ENCODE peak calls at places on chromosomes 13 and 19, in six cellular contexts. Z is GM23248, J is mesenchymal stem cell, U is IMR-90, G is H9, I is neuronal stem cell. W is an unnamed sample. For H3K4me1, the result is how much of the 10 kb centered on the place peaks cover.

GRCh38 chr19:2171349-2172145 is 7.8 kb downstream of the DOT1L start:
- DNase-seq in I (no peak), Z (no peak), U (peak), J (peak), G (peak), W (peak)

GRCh38 chr19:44255705-44256411 is 3.8 kb upstream of the ZNF233 start:
- DNase-seq in Z (no peak), I (no peak), U (no peak), J (no peak), G (no peak), W (no peak)

GRCh38 chr13:80040219-80040976 is 300.5 kb downstream of the SPRY2 start:
- DNase-seq in Z (peak), G (no peak), I (no peak), J (peak), U (peak), W (no peak)

GRCh38 chr13:98824376-98825160 is 72.1 kb upstream of the SLC15A1 start:
- DNase-seq in J (no peak), I (no peak), G (no peak), Z (peak), U (peak), W (no peak)

GRCh38 chr13:51614350-51614786 is 30.1 kb downstream of the WDFY2 start:
- DNase-seq in Z (peak), I (no peak), G (no peak), J (no peak), U (no peak), W (no peak)

GRCh38 chr13:107209811-107210210 is 641.9 kb upstream of the ARGLU1 start:
- DNase-seq in J (peak), U (peak), Z (peak), G (no peak), I (no peak), W (no peak)

GRCh38 chr19:55287361-55288079 is 3.7 kb downstream of the BRSK1 start:
- DNase-seq in U (no peak), J (no peak), I (no peak), Z (no peak), G (no peak), W (no peak)

GRCh38 chr13:75825161-75825560 is 189.0 kb downstream of the LMO7 start:
- DNase-seq in J (no peak), I (no peak), Z (no peak), U (no peak), G (peak), W (no peak)

GRCh38 chr13:107043016-107043957 is 475.4 kb upstream of the ARGLU1 start:
- DNase-seq in U (peak), G (no peak), I (no peak), Z (no peak), J (no peak), W (no peak)

GRCh38 chr19:52191374-52191773 is 1.5 kb downstream of the PPP2R1A start:
- DNase-seq in U (no peak), Z (no peak), I (no peak), G (no peak), J (no peak), W (no peak)

GRCh38 chr19:13953021-13953531 is 767 bp downstream of the DCAF15 start:
- DNase-seq in Z (peak), I (no peak), G (peak), U (peak), J (peak), W (peak)

GRCh38 chr13:112846411-112847115 is 122.5 kb upstream of the MCF2L start:
- DNase-seq in Z (no peak), U (no peak), I (no peak), J (no peak), G (no peak), W (no peak)

GRCh38 chr13:26589754-26590153 is 32.3 kb downstream of the WASF3 start:
- DNase-seq in I (no peak), J (peak), U (peak), Z (peak), G (no peak), W (no peak)

GRCh38 chr19:29323972-29324680 is 111.2 kb upstream of the UQCRFS1 start:
- DNase-seq in I (no peak), Z (no peak), J (no peak), G (peak), U (no peak), W (no peak)

DNA sequence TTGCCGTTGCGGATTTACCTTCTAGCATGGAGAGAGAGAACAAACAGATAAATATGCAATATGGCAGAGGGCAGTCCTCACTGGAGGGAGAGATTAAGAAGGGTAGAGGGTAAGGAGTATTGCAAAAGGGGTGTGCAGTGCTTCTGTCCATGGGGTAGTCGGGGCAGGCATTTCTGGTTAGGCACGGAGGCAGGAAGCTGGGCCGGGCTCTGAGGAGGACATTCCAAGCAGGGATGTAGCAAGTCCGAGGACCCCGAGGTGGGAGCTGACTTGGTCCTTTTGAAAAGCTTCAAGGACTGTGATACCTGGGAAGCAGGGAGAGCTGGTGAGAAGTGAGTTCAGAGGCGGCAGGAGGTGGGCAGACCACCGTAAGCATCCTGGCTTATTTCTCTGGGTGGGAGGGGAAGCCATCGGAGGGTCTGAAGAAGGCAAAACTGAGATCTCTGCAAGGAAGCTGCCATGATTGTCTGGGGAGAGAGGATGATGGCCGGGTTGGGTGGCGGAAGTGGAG is 214.9 kb downstream of the FGF9 start:
- DNase-seq in I (no peak), J (no peak), Z (no peak), U (no peak), G (no peak), W (no peak)
- H3K9ac ChIP-seq in I (no peak), J (no peak), Z (no peak), U (no peak), G (no peak), W (no peak)

GRCh38 chr19:8577741-8578140 is 499 bp upstream of the MYO1F start:
- DNase-seq in Z (no peak), J (no peak), G (no peak), I (no peak), U (no peak), W (no peak)
- H3K27ac ChIP-seq in Z (no peak), J (no peak), G (no peak), I (no peak), U (no peak), W (no peak)

GRCh38 chr19:46931197-46931596 is 70.4 kb downstream of the ARHGAP35 start:
- DNase-seq in Z (no peak), G (no peak), I (no peak), U (no peak), J (no peak), W (no peak)
- H3K4me1 ChIP-seq in Z (under half), G (under half), I (under half), U (under half), J (under half), W (under half)

DNA sequence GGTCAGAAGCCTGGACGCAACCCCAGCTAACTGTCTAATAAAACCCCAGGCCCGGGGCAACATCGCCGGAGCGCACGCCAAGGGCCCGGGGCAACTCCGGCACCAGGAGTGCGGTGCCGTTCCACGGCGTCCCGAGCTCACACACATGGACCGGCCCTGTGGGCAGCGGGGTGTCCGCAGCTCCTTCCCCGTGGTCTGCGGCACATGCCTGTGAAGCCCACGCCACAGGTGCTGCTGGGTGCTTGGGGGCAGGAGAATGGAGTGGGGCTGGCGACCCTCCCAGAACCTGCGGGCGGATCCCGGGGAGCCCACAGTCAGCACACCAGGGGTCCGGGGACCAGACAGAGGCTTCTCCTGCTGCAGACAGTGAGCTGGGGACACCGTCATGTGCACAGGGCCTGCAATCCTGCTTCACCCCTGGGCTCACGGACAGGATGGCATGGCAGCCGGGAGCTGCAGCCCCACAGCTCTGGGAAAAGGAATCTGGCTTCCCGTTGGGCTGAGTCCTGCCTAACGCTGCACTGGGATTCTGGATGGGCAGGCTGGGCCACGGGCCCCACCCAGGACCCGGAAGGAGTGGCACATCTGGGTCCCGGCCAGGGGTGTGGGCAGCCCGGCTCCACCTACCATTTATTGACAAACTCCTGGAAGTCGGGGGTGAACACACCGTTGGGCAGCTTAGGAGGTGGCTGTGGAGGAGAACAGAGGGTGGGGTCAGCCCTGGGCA is 28.2 kb upstream of the ZBTB7A start:
- DNase-seq in G (no peak), U (no peak), J (no peak), Z (no peak), I (no peak), W (no peak)
- H3K9ac ChIP-seq in G (no peak), U (no peak), J (no peak), Z (no peak), I (no peak), W (no peak)

GRCh38 chr13:42549555-42549941 is 24.4 kb upstream of the TNFSF11 start:
- DNase-seq in J (peak), G (no peak), U (no peak), Z (no peak), I (no peak), W (no peak)
- H3K27ac ChIP-seq in J (no peak), G (no peak), U (no peak), Z (no peak), I (no peak), W (no peak)

GRCh38 chr13:97306106-97306505 is 84.0 kb downstream of the MBNL2 start:
- DNase-seq in U (no peak), I (no peak), J (no peak), G (no peak), Z (no peak), W (no peak)
- H3K4me1 ChIP-seq in U (under half), I (under half), J (under half), G (under half), Z (under half), W (under half)

GRCh38 chr13:53001444-53001843 is 27.2 kb upstream of the OLFM4 start:
- DNase-seq in I (no peak), Z (no peak), J (no peak), U (no peak), G (no peak), W (no peak)
- H3K9ac ChIP-seq in I (no peak), Z (no peak), J (no peak), U (no peak), G (no peak), W (no peak)

W was measured in endodermal cell.